ENCODE peak calls at places on chromosomes 1 and 21, in six cellular contexts. X, Y, O, G, R and P are unnamed samples. For H3K4me1, the result is how much of the 10 kb centered on the place peaks cover.

GRCh38 chr1:11707621-11708276 is 16.2 kb downstream of the DRAXIN start:
- DNase-seq in Y (peak), X (no peak), R (peak), O (no peak), G (no peak), P (peak)

GRCh38 chr1:5969168-5969567 is 23.1 kb downstream of the NPHP4 start:
- DNase-seq in O (no peak), G (no peak), X (no peak), R (no peak), Y (no peak), P (peak)

GRCh38 chr1:60052634-60053033 is 20.9 kb downstream of the C1orf87 start:
- DNase-seq in X (no peak), G (no peak), Y (no peak), R (no peak), O (peak), P (no peak)

GRCh38 chr1:96060621-96061020 is 661.0 kb upstream of the PTBP2 start:
- DNase-seq in G (no peak), X (no peak), R (no peak), O (no peak), Y (no peak), P (no peak)

GRCh38 chr1:75602486-75602885 is 8.4 kb downstream of the SLC44A5 start:
- DNase-seq in X (no peak), Y (no peak), G (no peak), O (no peak), R (no peak), P (no peak)

GRCh38 chr21:45352621-45353125 is 52.3 kb upstream of the COL18A1 start:
- DNase-seq in Y (no peak), R (no peak), G (no peak), O (no peak), X (no peak), P (peak)

GRCh38 chr1:99599678-99600175 is 46.2 kb upstream of the PALMD start:
- DNase-seq in X (peak), Y (peak), G (no peak), R (peak), O (peak), P (peak)

GRCh38 chr1:195958131-195958530 is 650.1 kb downstream of the KCNT2 start:
- DNase-seq in O (no peak), G (no peak), R (no peak), Y (no peak), X (no peak), P (no peak)

GRCh38 chr1:247007511-247008405 is at the start of gene ZNF695:
- DNase-seq in Y (peak), X (peak), R (peak), G (peak), O (peak), P (peak)

GRCh38 chr1:99250724-99251123 is 13.6 kb upstream of the PLPPR4 start:
- DNase-seq in O (no peak), R (no peak), Y (no peak), X (no peak), G (no peak), P (no peak)

GRCh38 chr1:40476924-40477679 is at the start of gene ZFP69:
- DNase-seq in O (peak), G (peak), R (peak), Y (peak), X (peak), P (peak)

GRCh38 chr1:47611992-47612391 is 174.1 kb downstream of the FOXD2 start:
- DNase-seq in X (no peak), R (no peak), O (no peak), G (no peak), Y (peak), P (no peak)

GRCh38 chr1:89955806-89956205 is 39.1 kb upstream of the ZNF326 start:
- DNase-seq in X (no peak), G (no peak), Y (no peak), O (no peak), R (no peak), P (no peak)

GRCh38 chr1:110430366-110430765 is 20.6 kb upstream of the PROK1 start:
- DNase-seq in O (no peak), Y (no peak), X (no peak), R (no peak), G (no peak), P (no peak)

GRCh38 chr21:37758997-37759396 is 157.3 kb downstream of the KCNJ6 start:
- DNase-seq in O (peak), G (no peak), R (peak), X (peak), Y (no peak), P (no peak)

GRCh38 chr1:27306071-27306470 is 15.9 kb upstream of the TMEM222 start:
- DNase-seq in Y (no peak), G (no peak), O (no peak), X (no peak), R (no peak), P (no peak)

GRCh38 chr1:89842547-89843278 is 21.9 kb downstream of the LRRC8D start:
- DNase-seq in X (peak), R (no peak), Y (no peak), O (peak), G (peak), P (no peak)

GRCh38 chr1:31987231-31987630 is 26.4 kb upstream of the KHDRBS1 start:
- DNase-seq in O (no peak), R (no peak), X (no peak), Y (no peak), G (no peak), P (no peak)

GRCh38 chr1:108200627-108201106 is 524 bp upstream of the SLC25A24 start:
- DNase-seq in X (peak), Y (peak), O (peak), G (peak), R (peak), P (peak)

GRCh38 chr1:154925335-154926170 is 11.0 kb downstream of the PMVK start:
- DNase-seq in G (no peak), Y (no peak), R (no peak), O (no peak), X (no peak), P (no peak)

GRCh38 chr1:29482991-29483390 is 246.7 kb downstream of the PTPRU start:
- DNase-seq in Y (no peak), G (no peak), X (no peak), O (no peak), R (no peak), P (no peak)

GRCh38 chr1:180922637-180923023 is 9.9 kb downstream of the KIAA1614 start:
- DNase-seq in O (no peak), R (no peak), G (no peak), X (no peak), Y (no peak), P (no peak)

GRCh38 chr1:2989976-2990375 is 31.3 kb upstream of the ACTRT2 start:
- DNase-seq in G (no peak), R (no peak), Y (no peak), X (no peak), O (no peak), P (no peak)

GRCh38 chr1:14300991-14301703 is 297.3 kb upstream of the KAZN start:
- DNase-seq in G (no peak), Y (peak), R (no peak), O (no peak), X (peak), P (peak)

GRCh38 chr1:93663191-93663614 is 18.4 kb downstream of the BCAR3 start:
- DNase-seq in X (no peak), G (no peak), O (no peak), Y (no peak), R (no peak), P (no peak)

GRCh38 chr1:93666613-93667384 is 14.8 kb downstream of the BCAR3 start:
- DNase-seq in O (no peak), Y (peak), R (peak), X (peak), G (no peak), P (no peak)

GRCh38 chr1:93667642-93668041 is 14.0 kb downstream of the BCAR3 start:
- DNase-seq in O (no peak), X (no peak), R (peak), G (no peak), Y (no peak), P (no peak)

GRCh38 chr1:93662481-93663190 is 19.0 kb downstream of the BCAR3 start:
- DNase-seq in Y (no peak), O (peak), X (peak), R (no peak), G (no peak), P (no peak)

DNA sequence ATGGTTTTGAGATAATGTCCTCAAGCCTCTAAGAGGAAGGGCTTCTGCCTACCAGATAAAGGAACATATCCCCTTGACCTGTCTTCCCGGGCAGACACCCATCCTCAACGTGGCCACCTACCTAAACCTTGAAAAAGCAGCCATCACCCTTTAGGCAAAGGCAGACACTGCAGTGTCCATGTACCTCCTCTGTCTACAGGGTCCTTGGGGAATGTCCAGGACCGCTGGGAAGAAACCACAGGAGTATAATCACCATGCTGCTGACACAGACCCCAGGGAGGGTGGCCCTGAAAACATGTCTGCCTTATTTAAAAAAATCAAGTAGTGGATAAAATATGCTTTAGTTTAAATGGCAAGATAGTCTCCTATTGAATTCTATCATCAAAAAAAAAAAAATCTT is 16.6 kb downstream of the BCAR3 start:
- DNase-seq in Y (no peak), X (no peak), R (no peak), G (no peak), O (peak), P (no peak)
- H3K4me3 ChIP-seq in Y (no peak), X (no peak), R (peak), G (no peak), O (no peak), P (no peak)

GRCh38 chr1:224068458-224068770 is 45.5 kb upstream of the FBXO28 start:
- DNase-seq in Y (no peak), G (no peak), O (no peak), R (no peak), X (no peak), P (no peak)

GRCh38 chr1:224067621-224068457 is 46.1 kb upstream of the FBXO28 start:
- DNase-seq in Y (no peak), G (no peak), O (peak), R (no peak), X (no peak), P (no peak)

GRCh38 chr1:224069138-224069537 is 44.8 kb upstream of the FBXO28 start:
- DNase-seq in G (no peak), R (no peak), X (no peak), O (no peak), Y (no peak), P (no peak)

GRCh38 chr1:224065455-224065854 is 48.5 kb upstream of the FBXO28 start:
- DNase-seq in O (no peak), G (no peak), R (peak), X (no peak), Y (no peak), P (no peak)

GRCh38 chr1:224067207-224067606 is 46.7 kb upstream of the FBXO28 start:
- DNase-seq in G (no peak), O (no peak), Y (no peak), X (no peak), R (no peak), P (no peak)
- H3K4me1 ChIP-seq in G (under half), O (under half), Y (under half), X (under half), R (half or more), P (under half)

GRCh38 chr1:170665625-170666024 is 1.7 kb downstream of the PRRX1 start:
- DNase-seq in Y (no peak), G (peak), X (peak), R (no peak), O (no peak), P (peak)

GRCh38 chr1:170664828-170665617 is 1.1 kb downstream of the PRRX1 start:
- DNase-seq in X (peak), Y (no peak), O (peak), G (peak), R (no peak), P (peak)

GRCh38 chr1:170663441-170664282 is at the start of gene PRRX1:
- DNase-seq in R (no peak), X (peak), G (peak), Y (peak), O (no peak), P (no peak)

GRCh38 chr1:170663011-170663410 is 920 bp upstream of the PRRX1 start:
- DNase-seq in Y (no peak), O (no peak), R (no peak), X (peak), G (no peak), P (no peak)

GRCh38 chr1:170664283-170664827 is 424 bp downstream of the PRRX1 start:
- DNase-seq in O (no peak), Y (peak), R (no peak), G (peak), X (no peak), P (peak)
- H3K4me3 ChIP-seq in O (peak), Y (peak), R (no peak), G (peak), X (peak), P (peak)

GRCh38 chr1:212635141-212635601 is 26.6 kb downstream of the ATF3 start:
- DNase-seq in Y (no peak), G (no peak), X (peak), O (peak), R (no peak), P (no peak)

GRCh38 chr1:212630159-212630900 is 21.8 kb downstream of the ATF3 start:
- DNase-seq in G (peak), X (peak), Y (peak), R (peak), O (peak), P (peak)

GRCh38 chr1:212633144-212633543 is 24.6 kb downstream of the ATF3 start:
- DNase-seq in G (no peak), X (no peak), R (no peak), O (no peak), Y (no peak), P (no peak)

GRCh38 chr1:212637902-212638301 is 29.3 kb downstream of the ATF3 start:
- DNase-seq in Y (no peak), G (no peak), R (no peak), O (peak), X (no peak), P (no peak)

DNA sequence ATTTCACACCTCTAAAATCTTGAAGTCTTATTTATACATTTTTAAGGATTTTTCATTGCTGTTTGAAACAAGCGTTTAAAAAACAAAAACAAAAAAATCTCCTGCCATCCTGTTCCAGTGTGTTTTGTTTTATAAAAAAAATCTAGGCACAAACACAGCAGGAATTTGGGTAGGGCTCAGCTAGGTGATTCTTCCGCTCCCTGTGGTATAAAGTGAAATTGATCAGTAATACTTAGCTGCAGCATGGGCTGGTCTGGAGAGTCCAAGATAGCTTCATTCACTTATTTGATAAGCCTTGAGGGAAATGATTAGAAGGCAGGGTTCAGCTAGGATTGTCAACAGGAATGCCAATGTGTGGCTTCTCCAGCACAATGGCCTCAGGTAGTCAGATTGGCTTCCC is 25.7 kb downstream of the ATF3 start:
- DNase-seq in G (no peak), O (no peak), Y (no peak), R (no peak), X (no peak), P (no peak)
- H3K4me1 ChIP-seq in G (under half), O (under half), Y (under half), R (under half), X (under half), P (under half)

GRCh38 chr1:16978589-16979474 is 1.6 kb downstream of the MFAP2 start:
- DNase-seq in O (peak), Y (peak), X (peak), R (no peak), G (peak), P (peak)
- H3K4me3 ChIP-seq in O (peak), Y (peak), X (no peak), R (no peak), G (peak), P (peak)

GRCh38 chr21:34806423-34806822 is 137.6 kb downstream of the CLIC6 start:
- DNase-seq in R (no peak), Y (no peak), O (no peak), X (no peak), G (no peak), P (no peak)

GRCh38 chr21:34801519-34802132 is 132.8 kb downstream of the CLIC6 start:
- DNase-seq in G (no peak), O (no peak), Y (no peak), X (peak), R (no peak), P (no peak)

GRCh38 chr21:34802180-34802899 is 133.5 kb downstream of the CLIC6 start:
- DNase-seq in G (no peak), R (no peak), Y (no peak), O (no peak), X (no peak), P (no peak)

GRCh38 chr21:34805157-34805556 is 136.4 kb downstream of the CLIC6 start:
- DNase-seq in Y (no peak), O (no peak), R (no peak), G (no peak), X (no peak), P (no peak)

GRCh38 chr21:34803792-34804440 is 135.1 kb downstream of the CLIC6 start:
- DNase-seq in R (no peak), O (no peak), Y (no peak), G (no peak), X (no peak), P (no peak)
- H3K4me1 ChIP-seq in R (half or more), O (under half), Y (under half), G (under half), X (under half), P (under half)

GRCh38 chr1:146019225-146020057 is 2.1 kb downstream of the HJV start:
- DNase-seq in G (no peak), X (no peak), R (no peak), Y (no peak), O (no peak), P (peak)
- H3K4me3 ChIP-seq in G (peak), X (no peak), R (no peak), Y (peak), O (no peak), P (peak)